ENCODE peak calls at places on chromosomes 2 and 18, in five cellular contexts. One of them, this sample, is unnamed.
A peak's percentile ranks its signal among the peaks of the same experiment; 100 is the strongest.

GRCh38 chr2:45993476-45993991 is 303.7 kb upstream of the EPAS1 start:
- DNase-seq in SJSA1: peak; percentile 66
- DNase-seq in ovary: peak; percentile 78
- DNase-seq in aorta: no peak
- DNase-seq in hepatocyte: peak; percentile 90
- DNase-seq in this sample: peak; percentile 78

GRCh38 chr18:7021994-7022840 is 95.4 kb downstream of the LAMA1 start:
- DNase-seq in SJSA1: peak; percentile 13
- DNase-seq in ovary: no peak
- DNase-seq in aorta: no peak
- DNase-seq in hepatocyte: peak; percentile 83
- DNase-seq in this sample: no peak

GRCh38 chr2:31580321-31581117 is at the start of gene SRD5A2:
- DNase-seq in SJSA1: no peak
- DNase-seq in ovary: no peak
- DNase-seq in aorta: peak; percentile 74
- DNase-seq in hepatocyte: no peak
- DNase-seq in this sample: no peak

GRCh38 chr2:63980794-63981193 is 38.4 kb downstream of the VPS54 start:
- DNase-seq in SJSA1: no peak
- DNase-seq in ovary: no peak
- DNase-seq in aorta: no peak
- DNase-seq in hepatocyte: no peak
- DNase-seq in this sample: no peak

GRCh38 chr18:35457140-35457704 is 40.5 kb downstream of the INO80C start:
- DNase-seq in SJSA1: no peak
- DNase-seq in ovary: no peak
- DNase-seq in aorta: no peak
- DNase-seq in hepatocyte: no peak
- DNase-seq in this sample: no peak

GRCh38 chr18:21444465-21445023 is 156.0 kb downstream of the ESCO1 start:
- DNase-seq in SJSA1: peak; percentile 35
- DNase-seq in ovary: peak; percentile 51
- DNase-seq in aorta: no peak
- DNase-seq in hepatocyte: peak; percentile 73
- DNase-seq in this sample: peak; percentile 2

GRCh38 chr2:160502478-160502877 is 8.9 kb upstream of the RBMS1 start:
- DNase-seq in SJSA1: no peak
- DNase-seq in ovary: no peak
- DNase-seq in aorta: no peak
- DNase-seq in hepatocyte: no peak
- DNase-seq in this sample: no peak

GRCh38 chr2:98374958-98375570 is 28.8 kb downstream of the CNGA3 start:
- DNase-seq in SJSA1: no peak
- DNase-seq in ovary: no peak
- DNase-seq in aorta: no peak
- DNase-seq in hepatocyte: no peak
- DNase-seq in this sample: no peak

GRCh38 chr2:145022671-145023330 is 502.9 kb upstream of the ZEB2 start:
- DNase-seq in SJSA1: no peak
- DNase-seq in ovary: no peak
- DNase-seq in aorta: no peak
- DNase-seq in hepatocyte: no peak
- DNase-seq in this sample: peak; percentile 61

GRCh38 chr2:240603846-240604245 is 17.3 kb downstream of the CAPN10 start:
- DNase-seq in SJSA1: no peak
- DNase-seq in ovary: peak; percentile 12
- DNase-seq in aorta: peak; percentile 69
- DNase-seq in hepatocyte: no peak
- DNase-seq in this sample: no peak

GRCh38 chr2:204126705-204127104 is 190.1 kb downstream of the ICOS start:
- DNase-seq in SJSA1: no peak
- DNase-seq in ovary: no peak
- DNase-seq in aorta: no peak
- DNase-seq in hepatocyte: no peak
- DNase-seq in this sample: no peak

GRCh38 chr18:22342625-22343024 is 75.1 kb downstream of the CTAGE1 start:
- DNase-seq in SJSA1: peak; percentile 35
- DNase-seq in ovary: peak; percentile 56
- DNase-seq in aorta: peak; percentile 85
- DNase-seq in hepatocyte: peak; percentile 52
- DNase-seq in this sample: no peak

GRCh38 chr2:200223385-200223784 is 83.1 kb upstream of the SPATS2L start:
- DNase-seq in SJSA1: no peak
- DNase-seq in ovary: no peak
- DNase-seq in aorta: no peak
- DNase-seq in hepatocyte: no peak
- DNase-seq in this sample: no peak

GRCh38 chr2:109089602-109090300 is 39.3 kb upstream of the SH3RF3 start:
- DNase-seq in SJSA1: peak; percentile 9
- DNase-seq in ovary: no peak
- DNase-seq in aorta: no peak
- DNase-seq in hepatocyte: no peak
- DNase-seq in this sample: no peak

GRCh38 chr2:234643407-234643806 is 146.5 kb upstream of the ARL4C start:
- DNase-seq in SJSA1: no peak
- DNase-seq in ovary: no peak
- DNase-seq in aorta: no peak
- DNase-seq in hepatocyte: no peak
- DNase-seq in this sample: no peak

GRCh38 chr2:33042226-33042625 is 95.5 kb downstream of the LTBP1 start:
- DNase-seq in SJSA1: no peak
- DNase-seq in ovary: no peak
- DNase-seq in aorta: no peak
- DNase-seq in hepatocyte: no peak
- DNase-seq in this sample: no peak
- H3K27ac ChIP-seq in SJSA1: no peak overlapping the region
- H3K27ac ChIP-seq in ovary: no peak overlapping the region
- H3K27ac ChIP-seq in aorta: no peak overlapping the region
- H3K27ac ChIP-seq in hepatocyte: peak overlapping the region; percentile 19
- H3K27ac ChIP-seq in this sample: no peak overlapping the region

DNA sequence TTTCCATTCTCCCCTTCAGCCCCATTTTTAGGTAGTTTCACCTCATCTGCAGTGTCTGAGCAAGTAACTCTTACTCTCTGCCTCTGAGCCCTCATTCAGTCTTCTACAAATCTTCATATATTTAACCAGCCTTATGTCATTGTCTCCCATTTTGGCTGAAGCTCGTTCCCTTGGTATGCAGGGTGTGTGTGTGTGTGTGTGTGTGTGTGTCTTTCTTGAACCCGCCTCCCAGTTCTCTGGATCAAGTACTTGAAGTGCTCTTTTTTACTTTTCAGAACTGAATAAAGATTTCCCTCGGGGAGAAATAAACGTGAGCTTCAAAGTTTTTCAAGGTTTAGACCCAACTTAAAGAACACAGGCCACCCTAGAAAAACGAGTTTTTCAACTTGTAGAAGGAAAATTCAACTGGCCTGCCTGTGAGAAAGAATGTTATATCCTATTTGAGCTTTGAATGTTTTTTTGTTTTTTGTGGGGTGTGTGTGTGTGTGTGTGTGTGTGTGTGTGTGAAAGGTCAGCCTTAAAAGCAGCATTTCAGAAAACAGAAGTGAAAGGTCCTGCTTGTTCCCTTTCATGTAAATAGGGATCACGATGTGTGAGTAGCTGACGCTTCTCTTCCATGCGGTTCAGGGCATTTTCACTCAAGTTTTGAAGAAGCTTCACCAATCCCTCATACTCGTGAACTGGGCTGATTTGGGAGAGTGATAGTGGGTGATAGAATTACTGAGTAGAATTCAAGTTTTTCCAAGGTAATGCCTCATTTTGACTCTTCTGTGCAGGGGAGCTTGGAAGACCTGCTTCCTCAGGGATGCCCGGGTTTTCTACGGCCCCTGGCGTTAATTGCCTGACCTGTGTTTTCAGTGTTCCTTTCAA is 50.6 kb upstream of the EML6 start:
- DNase-seq in SJSA1: no peak
- DNase-seq in ovary: no peak
- DNase-seq in aorta: no peak
- DNase-seq in hepatocyte: no peak
- DNase-seq in this sample: no peak
- H3K27ac ChIP-seq in SJSA1: no peak overlapping the region
- H3K27ac ChIP-seq in ovary: peak overlapping the region; percentile 86
- H3K27ac ChIP-seq in aorta: no peak overlapping the region
- H3K27ac ChIP-seq in hepatocyte: peak overlapping the region; percentile 79
- H3K27ac ChIP-seq in this sample: no peak overlapping the region

GRCh38 chr2:169071455-169071854 is 2.1 kb downstream of the DHRS9 start:
- DNase-seq in SJSA1: no peak
- DNase-seq in ovary: no peak
- DNase-seq in aorta: no peak
- DNase-seq in hepatocyte: no peak
- DNase-seq in this sample: no peak
- H3K27ac ChIP-seq in SJSA1: no peak overlapping the region
- H3K27ac ChIP-seq in ovary: no peak overlapping the region
- H3K27ac ChIP-seq in aorta: no peak overlapping the region
- H3K27ac ChIP-seq in hepatocyte: no peak overlapping the region
- H3K27ac ChIP-seq in this sample: no peak overlapping the region

GRCh38 chr2:96531872-96532505 is 4.6 kb upstream of the ARID5A start:
- DNase-seq in SJSA1: peak; percentile 97
- DNase-seq in ovary: peak; percentile 100
- DNase-seq in aorta: peak; percentile 96
- DNase-seq in hepatocyte: peak; percentile 97
- DNase-seq in this sample: peak; percentile 98
- H3K27ac ChIP-seq in SJSA1: peak overlapping the region; percentile 61
- H3K27ac ChIP-seq in ovary: peak overlapping the region; percentile 89
- H3K27ac ChIP-seq in aorta: peak overlapping the region; percentile 97
- H3K27ac ChIP-seq in hepatocyte: peak overlapping the region; percentile 86
- H3K27ac ChIP-seq in this sample: peak overlapping the region; percentile 75

GRCh38 chr2:236743623-236744280 is 174.1 kb downstream of the ACKR3 start:
- DNase-seq in SJSA1: peak; percentile 81
- DNase-seq in ovary: no peak
- DNase-seq in aorta: no peak
- DNase-seq in hepatocyte: no peak
- DNase-seq in this sample: no peak

GRCh38 chr2:236745420-236746210 is 176.0 kb downstream of the ACKR3 start:
- DNase-seq in SJSA1: peak; percentile 93
- DNase-seq in ovary: no peak
- DNase-seq in aorta: no peak
- DNase-seq in hepatocyte: peak; percentile 78
- DNase-seq in this sample: no peak

GRCh38 chr2:236740506-236740905 is 170.9 kb downstream of the ACKR3 start:
- DNase-seq in SJSA1: no peak
- DNase-seq in ovary: no peak
- DNase-seq in aorta: no peak
- DNase-seq in hepatocyte: no peak
- DNase-seq in this sample: no peak

GRCh38 chr2:236744316-236745105 is 174.9 kb downstream of the ACKR3 start:
- DNase-seq in SJSA1: peak; percentile 98
- DNase-seq in ovary: no peak
- DNase-seq in aorta: no peak
- DNase-seq in hepatocyte: no peak
- DNase-seq in this sample: peak; percentile 47

GRCh38 chr2:236742936-236743622 is 173.5 kb downstream of the ACKR3 start:
- DNase-seq in SJSA1: no peak
- DNase-seq in ovary: no peak
- DNase-seq in aorta: no peak
- DNase-seq in hepatocyte: no peak
- DNase-seq in this sample: no peak
- H3K27ac ChIP-seq in SJSA1: peak overlapping the region; percentile 93
- H3K27ac ChIP-seq in ovary: no peak overlapping the region
- H3K27ac ChIP-seq in aorta: no peak overlapping the region
- H3K27ac ChIP-seq in hepatocyte: peak overlapping the region; percentile 67
- H3K27ac ChIP-seq in this sample: no peak overlapping the region

GRCh38 chr2:37645363-37645762 is 26.1 kb downstream of the CDC42EP3 start:
- DNase-seq in SJSA1: peak; percentile 58
- DNase-seq in ovary: no peak
- DNase-seq in aorta: no peak
- DNase-seq in hepatocyte: no peak
- DNase-seq in this sample: no peak
- H3K27ac ChIP-seq in SJSA1: peak overlapping the region; percentile 22
- H3K27ac ChIP-seq in ovary: no peak overlapping the region
- H3K27ac ChIP-seq in aorta: no peak overlapping the region
- H3K27ac ChIP-seq in hepatocyte: no peak overlapping the region
- H3K27ac ChIP-seq in this sample: no peak overlapping the region

GRCh38 chr2:38296381-38296780 is 80.7 kb downstream of the ATL2 start:
- DNase-seq in SJSA1: no peak
- DNase-seq in ovary: no peak
- DNase-seq in aorta: no peak
- DNase-seq in hepatocyte: no peak
- DNase-seq in this sample: no peak

GRCh38 chr2:38298539-38298938 is 78.5 kb downstream of the ATL2 start:
- DNase-seq in SJSA1: no peak
- DNase-seq in ovary: no peak
- DNase-seq in aorta: no peak
- DNase-seq in hepatocyte: no peak
- DNase-seq in this sample: no peak

GRCh38 chr2:38301969-38302702 is 74.9 kb downstream of the ATL2 start:
- DNase-seq in SJSA1: no peak
- DNase-seq in ovary: no peak
- DNase-seq in aorta: no peak
- DNase-seq in hepatocyte: no peak
- DNase-seq in this sample: no peak

GRCh38 chr2:38301340-38301968 is 75.6 kb downstream of the ATL2 start:
- DNase-seq in SJSA1: no peak
- DNase-seq in ovary: no peak
- DNase-seq in aorta: no peak
- DNase-seq in hepatocyte: no peak
- DNase-seq in this sample: no peak
- H3K27ac ChIP-seq in SJSA1: no peak overlapping the region
- H3K27ac ChIP-seq in ovary: no peak overlapping the region
- H3K27ac ChIP-seq in aorta: no peak overlapping the region
- H3K27ac ChIP-seq in hepatocyte: no peak overlapping the region
- H3K27ac ChIP-seq in this sample: no peak overlapping the region

GRCh38 chr2:202643012-202643858 is 8.5 kb downstream of the FAM117B start:
- DNase-seq in SJSA1: no peak
- DNase-seq in ovary: no peak
- DNase-seq in aorta: no peak
- DNase-seq in hepatocyte: no peak
- DNase-seq in this sample: no peak
- H3K27ac ChIP-seq in SJSA1: no peak overlapping the region
- H3K27ac ChIP-seq in ovary: no peak overlapping the region
- H3K27ac ChIP-seq in aorta: no peak overlapping the region
- H3K27ac ChIP-seq in hepatocyte: peak overlapping the region; percentile 78
- H3K27ac ChIP-seq in this sample: no peak overlapping the region